ENCODE peak calls at places on chromosomes 3 and 15, in four cellular contexts. X, U, K and Z are unnamed samples.

GRCh38 chr15:68427366-68427765 is 4.6 kb downstream of the ITGA11 start:
- DNase-seq in X (no peak), U (no peak), K (no peak), Z (peak; percentile 31)

GRCh38 chr15:27725733-27726132 is 373.4 kb downstream of the OCA2 start:
- DNase-seq in X (no peak), U (no peak), K (no peak), Z (no peak)

GRCh38 chr15:70308011-70308761 is 210.5 kb upstream of the TLE3 start:
- DNase-seq in X (no peak), U (peak; percentile 38), K (peak; percentile 70), Z (no peak)

GRCh38 chr15:70127288-70127746 is 29.6 kb upstream of the TLE3 start:
- DNase-seq in X (no peak), U (no peak), K (no peak), Z (no peak)

GRCh38 chr3:10434938-10435336 is 70.4 kb downstream of the ATP2B2 start:
- DNase-seq in X (no peak), U (no peak), K (no peak), Z (no peak)

GRCh38 chr3:77460326-77460725 is 420.4 kb downstream of the ROBO2 start:
- DNase-seq in X (no peak), U (no peak), K (no peak), Z (no peak)

GRCh38 chr3:50257990-50258389 is 11.0 kb upstream of the SEMA3B start:
- DNase-seq in X (peak; percentile 72), U (no peak), K (no peak), Z (no peak)

GRCh38 chr3:58008140-58009025 is at the start of gene FLNB:
- DNase-seq in X (peak; percentile 81), U (peak; percentile 65), K (peak; percentile 70), Z (peak; percentile 48)

GRCh38 chr3:183880121-183880520 is 4.6 kb downstream of the PARL start:
- DNase-seq in X (no peak), U (no peak), K (peak; percentile 70), Z (no peak)

GRCh38 chr3:28915711-28916481 is 365.0 kb upstream of the RBMS3 start:
- DNase-seq in X (peak; percentile 12), U (peak; percentile 7), K (no peak), Z (peak; percentile 69)

GRCh38 chr15:98126326-98127090 is 166.0 kb downstream of the ARRDC4 start:
- DNase-seq in X (no peak), U (no peak), K (no peak), Z (no peak)

GRCh38 chr3:87359025-87359424 is 82.6 kb upstream of the POU1F1 start:
- DNase-seq in X (no peak), U (no peak), K (no peak), Z (no peak)

GRCh38 chr15:88976656-88977055 is 63.5 kb upstream of the MFGE8 start:
- DNase-seq in X (no peak), U (no peak), K (no peak), Z (no peak)

GRCh38 chr15:33612721-33613304 is 302.0 kb downstream of the RYR3 start:
- DNase-seq in X (no peak), U (no peak), K (no peak), Z (no peak)

GRCh38 chr3:145191543-145191942 is 969.4 kb downstream of the PLOD2 start:
- DNase-seq in X (peak; percentile 13), U (no peak), K (no peak), Z (peak; percentile 75)

GRCh38 chr3:46903341-46904302 is 26.1 kb downstream of the PTH1R start:
- DNase-seq in X (no peak), U (no peak), K (no peak), Z (peak; percentile 47)

GRCh38 chr15:85091990-85092389 is 110.3 kb downstream of the PDE8A start:
- DNase-seq in X (no peak), U (no peak), K (no peak), Z (no peak)

GRCh38 chr3:128435561-128435960 is 31.1 kb downstream of the DNAJB8 start:
- DNase-seq in X (no peak), U (no peak), K (no peak), Z (no peak)

GRCh38 chr3:100260081-100260684 is 609 bp upstream of the TBC1D23 start:
- DNase-seq in X (peak; percentile 79), U (no peak), K (no peak), Z (peak; percentile 67)

GRCh38 chr3:61814674-61815073 is 253.3 kb downstream of the PTPRG start:
- DNase-seq in X (peak; percentile 25), U (no peak), K (no peak), Z (no peak)

GRCh38 chr3:109339714-109340648 is 2.6 kb upstream of the DPPA4 start:
- DNase-seq in X (no peak), U (no peak), K (no peak), Z (no peak)

GRCh38 chr3:127478922-127479321 is 111.6 kb downstream of the TPRA1 start:
- DNase-seq in X (no peak), U (no peak), K (no peak), Z (no peak)

GRCh38 chr3:180961552-180961951 is 28.0 kb downstream of the DNAJC19 start:
- DNase-seq in X (no peak), U (no peak), K (no peak), Z (no peak)

GRCh38 chr15:31338879-31339557 is 12.4 kb downstream of the KLF13 start:
- DNase-seq in X (peak; percentile 92), U (peak; percentile 30), K (peak; percentile 67), Z (no peak)

GRCh38 chr3:115830764-115831395 is 207.6 kb downstream of the GAP43 start:
- DNase-seq in X (no peak), U (no peak), K (no peak), Z (no peak)

GRCh38 chr3:64158334-64158733 is 66.9 kb downstream of the PRICKLE2 start:
- DNase-seq in X (no peak), U (no peak), K (no peak), Z (peak; percentile 19)

GRCh38 chr3:57164217-57164605 is 942 bp downstream of the IL17RD start:
- DNase-seq in X (peak; percentile 39), U (no peak), K (no peak), Z (no peak)

GRCh38 chr3:50340404-50341329 is at the start of gene RASSF1:
- DNase-seq in X (no peak), U (no peak), K (peak; percentile 90), Z (no peak)

GRCh38 chr3:72487078-72487765 is 361.0 kb downstream of the SHQ1 start:
- DNase-seq in X (no peak), U (peak; percentile 40), K (peak; percentile 7), Z (peak; percentile 39)

GRCh38 chr15:90000175-90000923 is 775 bp upstream of the ZNF710 start:
- DNase-seq in X (peak; percentile 69), U (no peak), K (no peak), Z (no peak)

GRCh38 chr3:181699171-181699903 is 12.4 kb upstream of the SOX2 start:
- DNase-seq in X (peak; percentile 94), U (no peak), K (no peak), Z (no peak)

GRCh38 chr3:152176241-152176640 is 92.5 kb upstream of the MBNL1 start:
- DNase-seq in X (no peak), U (no peak), K (no peak), Z (peak; percentile 29)

GRCh38 chr3:148044141-148044540 is 635.0 kb downstream of the ZIC1 start:
- DNase-seq in X (no peak), U (no peak), K (no peak), Z (no peak)

GRCh38 chr3:23800731-23801130 is 5.0 kb upstream of the UBE2E1 start:
- DNase-seq in X (peak; percentile 34), U (no peak), K (no peak), Z (no peak)